ENCODE peak calls at places on chromosomes 11 and 22, in six cellular contexts. One of them, this sample, is unnamed.

GRCh38 chr11:72958790-72959189 is 144.6 kb downstream of the ATG16L2 start:
- DNase-seq in K562: no peak
- DNase-seq in GM12878: no peak
- DNase-seq in endothelial cell of umbilical vein: no peak
- DNase-seq in A549: no peak
- DNase-seq in HepG2: no peak
- DNase-seq in this sample: no peak

GRCh38 chr22:37045958-37046357 is 5.6 kb upstream of the KCTD17 start:
- DNase-seq in endothelial cell of umbilical vein: peak; percentile 42
- DNase-seq in GM12878: no peak
- DNase-seq in K562: peak; percentile 31
- DNase-seq in HepG2: no peak
- DNase-seq in A549: peak; percentile 51
- DNase-seq in this sample: peak; percentile 35

GRCh38 chr11:113249786-113250185 is 64.6 kb upstream of the TTC12 start:
- DNase-seq in A549: no peak
- DNase-seq in endothelial cell of umbilical vein: no peak
- DNase-seq in K562: no peak
- DNase-seq in GM12878: no peak
- DNase-seq in HepG2: no peak
- DNase-seq in this sample: no peak

GRCh38 chr11:9315078-9315688 is 790 bp upstream of the TMEM41B start:
- DNase-seq in K562: no peak
- DNase-seq in A549: no peak
- DNase-seq in GM12878: no peak
- DNase-seq in HepG2: no peak
- DNase-seq in endothelial cell of umbilical vein: no peak
- DNase-seq in this sample: peak; percentile 63

GRCh38 chr11:114296190-114296978 is at the start of gene NNMT:
- DNase-seq in HepG2: no peak
- DNase-seq in endothelial cell of umbilical vein: peak; percentile 97
- DNase-seq in GM12878: no peak
- DNase-seq in K562: peak; percentile 30
- DNase-seq in A549: peak; percentile 87
- DNase-seq in this sample: no peak

GRCh38 chr11:119618208-119618909 is 110.6 kb downstream of the NECTIN1 start:
- DNase-seq in GM12878: no peak
- DNase-seq in K562: no peak
- DNase-seq in endothelial cell of umbilical vein: peak; percentile 70
- DNase-seq in HepG2: peak; percentile 16
- DNase-seq in A549: no peak
- DNase-seq in this sample: peak; percentile 26

GRCh38 chr22:48624401-48624800 is 1203.3 kb downstream of the BRD1 start:
- DNase-seq in endothelial cell of umbilical vein: no peak
- DNase-seq in A549: no peak
- DNase-seq in GM12878: no peak
- DNase-seq in HepG2: no peak
- DNase-seq in K562: no peak
- DNase-seq in this sample: no peak

GRCh38 chr11:34501500-34501899 is 12.1 kb downstream of the ELF5 start:
- DNase-seq in K562: no peak
- DNase-seq in endothelial cell of umbilical vein: no peak
- DNase-seq in GM12878: no peak
- DNase-seq in HepG2: peak; percentile 92
- DNase-seq in A549: peak; percentile 46
- DNase-seq in this sample: peak; percentile 64

GRCh38 chr11:77055056-77055680 is 11.6 kb upstream of the CAPN5 start:
- DNase-seq in endothelial cell of umbilical vein: no peak
- DNase-seq in GM12878: no peak
- DNase-seq in HepG2: no peak
- DNase-seq in K562: no peak
- DNase-seq in A549: no peak
- DNase-seq in this sample: no peak

GRCh38 chr11:120334332-120334731 is 1.9 kb upstream of the ARHGEF12 start:
- DNase-seq in endothelial cell of umbilical vein: no peak
- DNase-seq in GM12878: no peak
- DNase-seq in HepG2: no peak
- DNase-seq in A549: no peak
- DNase-seq in K562: no peak
- DNase-seq in this sample: no peak

GRCh38 chr11:102279641-102280170 is 37.6 kb upstream of the BIRC3 start:
- DNase-seq in HepG2: peak; percentile 98
- DNase-seq in endothelial cell of umbilical vein: peak; percentile 33
- DNase-seq in GM12878: peak; percentile 68
- DNase-seq in K562: no peak
- DNase-seq in A549: peak; percentile 9
- DNase-seq in this sample: no peak

GRCh38 chr11:63610604-63611394 is 3.4 kb downstream of the PLAAT3 start:
- DNase-seq in K562: no peak
- DNase-seq in A549: no peak
- DNase-seq in GM12878: no peak
- DNase-seq in endothelial cell of umbilical vein: no peak
- DNase-seq in HepG2: no peak
- DNase-seq in this sample: peak; percentile 36

GRCh38 chr11:96215094-96215782 is 127.8 kb downstream of the MAML2 start:
- DNase-seq in GM12878: peak; percentile 72
- DNase-seq in A549: peak; percentile 18
- DNase-seq in K562: no peak
- DNase-seq in endothelial cell of umbilical vein: peak; percentile 81
- DNase-seq in HepG2: no peak
- DNase-seq in this sample: peak; percentile 72

GRCh38 chr11:58592760-58593472 is 14.1 kb downstream of the ZFP91 start:
- DNase-seq in K562: no peak
- DNase-seq in endothelial cell of umbilical vein: no peak
- DNase-seq in HepG2: no peak
- DNase-seq in GM12878: no peak
- DNase-seq in A549: no peak
- DNase-seq in this sample: no peak

GRCh38 chr11:8338138-8338537 is 74.5 kb upstream of the LMO1 start:
- DNase-seq in HepG2: peak; percentile 18
- DNase-seq in GM12878: no peak
- DNase-seq in A549: peak; percentile 40
- DNase-seq in endothelial cell of umbilical vein: peak; percentile 29
- DNase-seq in K562: peak; percentile 81
- DNase-seq in this sample: peak; percentile 36

GRCh38 chr11:9765320-9766101 is 101.6 kb downstream of the SWAP70 start:
- DNase-seq in K562: no peak
- DNase-seq in A549: no peak
- DNase-seq in GM12878: no peak
- DNase-seq in endothelial cell of umbilical vein: peak; percentile 92
- DNase-seq in HepG2: peak; percentile 92
- DNase-seq in this sample: peak; percentile 87

GRCh38 chr11:73312806-73313403 is 4.8 kb downstream of the ARHGEF17 start:
- DNase-seq in HepG2: no peak
- DNase-seq in endothelial cell of umbilical vein: no peak
- DNase-seq in GM12878: no peak
- DNase-seq in K562: no peak
- DNase-seq in A549: no peak
- DNase-seq in this sample: no peak

GRCh38 chr11:75850787-75851186 is 35.8 kb downstream of the UVRAG start:
- DNase-seq in A549: no peak
- DNase-seq in HepG2: no peak
- DNase-seq in GM12878: no peak
- DNase-seq in endothelial cell of umbilical vein: peak; percentile 23
- DNase-seq in K562: no peak
- DNase-seq in this sample: peak; percentile 38

GRCh38 chr11:19552100-19552499 is 160.5 kb upstream of the NAV2 start:
- DNase-seq in HepG2: no peak
- DNase-seq in endothelial cell of umbilical vein: no peak
- DNase-seq in GM12878: no peak
- DNase-seq in A549: no peak
- DNase-seq in K562: no peak
- DNase-seq in this sample: no peak

GRCh38 chr11:101583180-101584128 is at the start of gene TRPC6:
- DNase-seq in A549: peak; percentile 43
- DNase-seq in GM12878: no peak
- DNase-seq in endothelial cell of umbilical vein: no peak
- DNase-seq in K562: no peak
- DNase-seq in HepG2: no peak
- DNase-seq in this sample: no peak

GRCh38 chr11:115784796-115785521 is 280.7 kb upstream of the CADM1 start:
- DNase-seq in endothelial cell of umbilical vein: no peak
- DNase-seq in A549: no peak
- DNase-seq in HepG2: no peak
- DNase-seq in K562: no peak
- DNase-seq in GM12878: no peak
- DNase-seq in this sample: no peak

GRCh38 chr22:39490135-39490798 is 11.8 kb upstream of the MIEF1 start:
- DNase-seq in HepG2: peak; percentile 62
- DNase-seq in A549: peak; percentile 74
- DNase-seq in K562: peak; percentile 82
- DNase-seq in GM12878: no peak
- DNase-seq in endothelial cell of umbilical vein: peak; percentile 60
- DNase-seq in this sample: peak; percentile 77

GRCh38 chr11:14537134-14537599 is 17.0 kb upstream of the PSMA1 start:
- DNase-seq in A549: peak; percentile 44
- DNase-seq in HepG2: peak; percentile 20
- DNase-seq in GM12878: no peak
- DNase-seq in K562: peak; percentile 59
- DNase-seq in endothelial cell of umbilical vein: peak; percentile 60
- DNase-seq in this sample: peak; percentile 70

GRCh38 chr22:45757068-45757467 is 85.4 kb downstream of the ATXN10 start:
- DNase-seq in HepG2: no peak
- DNase-seq in A549: no peak
- DNase-seq in GM12878: no peak
- DNase-seq in K562: no peak
- DNase-seq in endothelial cell of umbilical vein: no peak
- DNase-seq in this sample: no peak

GRCh38 chr11:59173080-59173963 is 1.4 kb downstream of the DTX4 start:
- DNase-seq in A549: no peak
- DNase-seq in GM12878: no peak
- DNase-seq in HepG2: peak; percentile 13
- DNase-seq in endothelial cell of umbilical vein: no peak
- DNase-seq in K562: no peak
- DNase-seq in this sample: peak; percentile 20

GRCh38 chr11:121522043-121522941 is 69.5 kb upstream of the SORL1-AS1 start:
- DNase-seq in HepG2: no peak
- DNase-seq in A549: no peak
- DNase-seq in endothelial cell of umbilical vein: no peak
- DNase-seq in K562: no peak
- DNase-seq in GM12878: no peak
- DNase-seq in this sample: no peak

GRCh38 chr11:118882489-118882888 is 1.2 kb upstream of the CXCR5 start:
- DNase-seq in GM12878: no peak
- DNase-seq in endothelial cell of umbilical vein: no peak
- DNase-seq in K562: no peak
- DNase-seq in A549: no peak
- DNase-seq in HepG2: no peak
- DNase-seq in this sample: peak; percentile 63

DNA sequence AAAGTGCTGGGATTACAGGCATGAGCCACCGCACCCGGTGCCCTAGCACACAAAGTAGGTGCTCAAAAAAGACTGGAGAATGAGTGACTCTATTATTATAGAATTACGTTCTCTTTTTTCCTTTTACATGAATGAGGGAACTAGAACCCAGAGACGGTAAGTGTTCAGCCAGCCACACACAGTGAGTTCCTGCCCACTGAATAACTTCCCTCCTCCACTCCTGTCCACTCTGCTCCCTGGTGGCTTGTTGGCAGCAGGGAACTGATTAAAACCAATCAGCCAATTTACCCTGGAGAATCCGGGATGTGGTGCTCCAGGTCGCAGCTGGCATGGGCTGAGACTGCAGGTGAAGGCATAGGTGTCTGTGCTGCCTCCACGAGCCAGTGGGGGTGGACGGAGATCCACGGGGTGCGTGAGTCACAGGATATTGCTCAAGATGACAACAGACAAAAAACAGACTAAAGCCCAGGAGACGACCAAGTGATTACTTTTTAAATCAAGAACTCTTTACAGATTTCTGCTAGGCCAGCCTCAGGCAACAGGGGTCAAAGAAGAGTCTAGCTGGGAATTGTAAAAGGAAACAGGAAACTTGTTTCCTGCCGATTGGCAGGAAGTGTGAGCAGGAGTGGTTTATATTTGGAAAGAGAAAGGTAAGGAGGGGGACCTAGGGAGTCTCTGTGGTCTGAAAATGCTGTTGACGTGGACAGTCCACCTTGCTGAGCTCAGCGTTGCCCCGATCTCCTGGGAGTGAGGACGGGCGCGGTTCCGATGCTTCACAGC is 95.2 kb upstream of the TP53I11 start:
- DNase-seq in K562: no peak
- DNase-seq in HepG2: no peak
- DNase-seq in GM12878: no peak
- DNase-seq in endothelial cell of umbilical vein: peak; percentile 34
- DNase-seq in A549: peak; percentile 56
- DNase-seq in this sample: peak; percentile 79
- TF ChIP-seq MYC in K562: no peak
- TF ChIP-seq MYC in HepG2: no peak
- TF ChIP-seq MYC in GM12878: no peak
- TF ChIP-seq MYC in endothelial cell of umbilical vein: no peak
- TF ChIP-seq MYC in A549: no peak
- TF ChIP-seq MYC in this sample: no peak

GRCh38 chr11:61871158-61871597 is 20.2 kb downstream of the FADS3 start:
- DNase-seq in endothelial cell of umbilical vein: peak; percentile 76
- DNase-seq in GM12878: no peak
- DNase-seq in HepG2: peak; percentile 64
- DNase-seq in A549: peak; percentile 82
- DNase-seq in K562: peak; percentile 88
- DNase-seq in this sample: peak; percentile 82
- TF ChIP-seq POLR2A in endothelial cell of umbilical vein: no peak
- TF ChIP-seq POLR2A in GM12878: no peak
- TF ChIP-seq POLR2A in HepG2: no peak
- TF ChIP-seq POLR2A in A549: no peak
- TF ChIP-seq POLR2A in K562: no peak
- TF ChIP-seq POLR2A in this sample: no peak

DNA sequence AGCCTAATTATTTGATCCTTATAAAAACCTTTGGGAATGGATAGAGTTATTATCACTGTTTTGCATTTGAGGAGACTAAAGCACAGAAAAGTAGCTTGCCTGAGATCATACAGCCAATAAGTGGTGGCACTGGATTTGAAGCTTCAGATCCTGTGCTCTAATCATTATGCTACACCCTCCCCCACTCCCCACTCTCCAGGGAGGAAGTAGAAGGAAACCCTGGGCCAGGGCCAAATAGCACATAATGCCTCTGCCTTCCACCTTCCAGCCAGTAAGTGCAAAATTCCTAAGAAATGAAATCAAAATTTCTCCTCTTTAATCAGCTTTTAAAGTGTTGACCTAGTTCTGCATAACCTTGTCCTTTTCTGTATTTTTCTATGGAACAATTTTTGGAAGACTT is 61.6 kb downstream of the SIK2 start:
- DNase-seq in HepG2: no peak
- DNase-seq in endothelial cell of umbilical vein: peak; percentile 56
- DNase-seq in K562: no peak
- DNase-seq in GM12878: no peak
- DNase-seq in A549: no peak
- DNase-seq in this sample: peak; percentile 8
- TF ChIP-seq MYC in HepG2: no peak
- TF ChIP-seq MYC in endothelial cell of umbilical vein: no peak
- TF ChIP-seq MYC in K562: no peak
- TF ChIP-seq MYC in GM12878: no peak
- TF ChIP-seq MYC in A549: no peak
- TF ChIP-seq MYC in this sample: no peak

DNA sequence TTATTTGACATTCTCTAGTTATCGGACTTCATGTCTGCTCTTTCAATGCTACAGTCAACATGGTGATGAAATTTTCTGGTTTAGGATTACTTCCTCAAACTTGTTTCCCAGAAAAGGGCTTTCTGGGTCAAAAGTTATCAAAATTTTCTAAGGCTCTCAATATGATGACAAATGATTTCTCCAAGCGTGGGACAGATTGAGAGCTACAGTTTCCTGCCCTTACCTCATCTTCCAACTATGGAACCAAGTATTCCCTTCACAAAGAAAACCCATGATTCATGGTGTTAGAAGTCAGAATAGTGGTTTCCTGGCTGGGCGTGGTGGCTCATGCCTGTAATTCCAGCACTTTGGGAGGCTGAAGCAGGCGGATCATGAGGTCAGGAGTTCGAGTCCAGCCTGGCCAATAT is 17.8 kb downstream of the MYO18B start:
- DNase-seq in A549: peak; percentile 84
- DNase-seq in endothelial cell of umbilical vein: peak; percentile 97
- DNase-seq in K562: no peak
- DNase-seq in HepG2: peak; percentile 83
- DNase-seq in GM12878: no peak
- DNase-seq in this sample: peak; percentile 34
- TF ChIP-seq POLR2A in A549: no peak
- TF ChIP-seq POLR2A in endothelial cell of umbilical vein: no peak
- TF ChIP-seq POLR2A in K562: no peak
- TF ChIP-seq POLR2A in HepG2: no peak
- TF ChIP-seq POLR2A in GM12878: no peak
- TF ChIP-seq POLR2A in this sample: no peak

This sample was measured in NB4.